ENCODE peak calls at places on chromosomes 16 and 17, in nine cellular contexts. G is stimulated activated CD8-positive, alpha-beta memory T cell treated with anti-CD3 and anti-CD28 coated beads, Interleukin-15, amount 100 ng/mL, for 24 hours; M is MCF 10A; C is amygdala; B is head of caudate nucleus; U is cardiac fibroblast; Q is testis; Z is T-helper 1 cell; T is COR-L47. W is an unnamed sample.

GRCh38 chr17:4365628-4366311 is 705 bp downstream of the UBE2G1 start:
- DNase-seq in G (peak), Q (peak), C (no peak), M (peak), Z (peak), T (peak), B (no peak), U (peak), W (no peak)

GRCh38 chr16:12215302-12216105 is 239.0 kb downstream of the SNX29 start:
- DNase-seq in U (no peak), B (no peak), Z (no peak), Q (no peak), C (no peak), G (no peak), T (peak), M (no peak), W (peak)

GRCh38 chr17:28551421-28552186 is 820 bp downstream of the UNC119 start:
- DNase-seq in T (no peak), C (no peak), M (no peak), B (no peak), U (no peak), Q (peak), Z (no peak), G (no peak), W (no peak)

GRCh38 chr16:75433732-75434413 is 570 bp upstream of the CFDP1 start:
- DNase-seq in G (peak), U (peak), B (peak), Q (peak), M (peak), T (peak), Z (peak), C (peak), W (peak)

GRCh38 chr16:81060576-81061306 is 16.3 kb downstream of the C16orf46 start:
- DNase-seq in Q (no peak), M (no peak), B (no peak), C (no peak), G (no peak), Z (no peak), U (no peak), T (no peak), W (no peak)

GRCh38 chr17:30396129-30396528 is 17.4 kb downstream of the CPD start:
- DNase-seq in U (no peak), C (no peak), M (no peak), G (no peak), Q (no peak), B (no peak), T (no peak), Z (no peak), W (no peak)

GRCh38 chr16:15523092-15523541 is 88.7 kb downstream of the BMERB1 start:
- DNase-seq in Z (no peak), C (peak), T (no peak), M (peak), B (peak), U (no peak), Q (peak), G (no peak), W (no peak)

GRCh38 chr17:6381526-6382135 is 53.3 kb downstream of the AIPL1 start:
- DNase-seq in B (no peak), Z (no peak), C (no peak), G (no peak), Q (no peak), T (no peak), U (no peak), M (no peak), W (no peak)

GRCh38 chr17:2386400-2387085 is 14.3 kb downstream of the MNT start:
- DNase-seq in M (no peak), T (no peak), Z (no peak), Q (no peak), B (no peak), G (no peak), U (no peak), C (no peak), W (no peak)

GRCh38 chr16:89785523-89786155 is 30.8 kb downstream of the FANCA start:
- DNase-seq in U (no peak), B (no peak), C (no peak), G (no peak), T (no peak), Q (no peak), M (no peak), Z (peak), W (no peak)

GRCh38 chr17:78180508-78180907 is 6.3 kb downstream of the TK1 start:
- DNase-seq in M (no peak), U (no peak), C (no peak), G (no peak), Z (no peak), Q (no peak), B (no peak), T (no peak), W (no peak)

GRCh38 chr16:2252806-2253148 is 1.4 kb upstream of the ECI1 start:
- DNase-seq in G (no peak), U (no peak), Q (no peak), C (no peak), Z (no peak), M (no peak), T (no peak), B (no peak), W (no peak)

GRCh38 chr16:49635591-49636581 is 220.0 kb downstream of the ZNF423 start:
- DNase-seq in C (no peak), U (no peak), M (no peak), B (no peak), Q (no peak), G (no peak), T (no peak), Z (no peak), W (no peak)

GRCh38 chr16:21628196-21628726 is 24.1 kb downstream of the IGSF6 start:
- DNase-seq in T (no peak), M (no peak), U (no peak), G (no peak), C (no peak), Q (no peak), B (no peak), Z (no peak), W (no peak)

GRCh38 chr17:48568499-48569259 is 9.5 kb downstream of the HOXB4 start:
- DNase-seq in B (no peak), C (no peak), G (no peak), U (no peak), Q (no peak), T (peak), Z (no peak), M (no peak), W (no peak)

GRCh38 chr17:2214887-2215615 is 88.5 kb downstream of the SMG6 start:
- DNase-seq in T (no peak), Z (no peak), U (peak), B (no peak), M (no peak), Q (peak), C (no peak), G (no peak), W (no peak)

GRCh38 chr17:19388791-19389190 is 1.8 kb upstream of the MFAP4 start:
- DNase-seq in Z (no peak), C (no peak), M (no peak), T (no peak), B (no peak), Q (peak), U (no peak), G (no peak), W (no peak)

GRCh38 chr16:75491876-75492275 is 3.4 kb downstream of the CHST6 start:
- DNase-seq in M (no peak), Q (no peak), Z (no peak), B (peak), G (no peak), C (peak), U (no peak), T (peak), W (no peak)

GRCh38 chr16:56332464-56333079 is 92.8 kb downstream of the AMFR start:
- DNase-seq in T (no peak), M (peak), B (peak), U (peak), Z (no peak), Q (peak), C (no peak), G (no peak), W (peak)

GRCh38 chr17:32281011-32281451 is 15.4 kb downstream of the RHBDL3 start:
- DNase-seq in U (no peak), Q (no peak), M (peak), B (no peak), C (no peak), T (peak), Z (no peak), G (no peak), W (no peak)

GRCh38 chr16:57798953-57799618 is 3.2 kb downstream of the KIFC3 start:
- DNase-seq in B (no peak), Z (no peak), T (peak), C (no peak), G (no peak), U (no peak), Q (no peak), M (no peak), W (no peak)